ENCODE peak calls at places on chromosomes 5 and 9, in nine cellular contexts. D is heart right ventricle, E is choroid plexus epithelial cell, N is uterus, S is A549, P is spleen, B is astrocyte, G is gastrocnemius medialis, A is right atrium auricular region. O is an unnamed sample.
A peak's percentile ranks its signal among the peaks of the same experiment; 100 is the strongest.

GRCh38 chr5:161535762-161536161 is 10.8 kb downstream of the GABRB2 start:
- DNase-seq in D (no peak), E (no peak), N (no peak), S (no peak), P (no peak), B (no peak), G (no peak), A (no peak), O (no peak)

GRCh38 chr5:77420940-77421339 is 71.2 kb downstream of the WDR41 start:
- DNase-seq in D (no peak), E (no peak), N (no peak), S (no peak), P (no peak), B (no peak), G (no peak), A (no peak), O (no peak)

GRCh38 chr5:37015795-37016666 is 139.5 kb downstream of the NIPBL start:
- DNase-seq in D (no peak), E (peak; percentile 25), N (no peak), S (no peak), P (no peak), B (peak; percentile 33), G (no peak), A (no peak), O (no peak)

GRCh38 chr5:16759147-16759800 is 142.5 kb upstream of the RETREG1 start:
- DNase-seq in D (no peak), E (no peak), N (no peak), S (no peak), P (no peak), B (no peak), G (no peak), A (no peak), O (no peak)

GRCh38 chr9:106816524-106816923 is 46.4 kb upstream of the ZNF462 start:
- DNase-seq in D (no peak), E (no peak), N (no peak), S (no peak), P (no peak), B (no peak), G (no peak), A (no peak), O (no peak)

GRCh38 chr5:117856706-117857105 is 1131.6 kb downstream of the DTWD2 start:
- DNase-seq in D (no peak), E (no peak), N (no peak), S (no peak), P (no peak), B (no peak), G (no peak), A (no peak), O (no peak)

GRCh38 chr9:130495067-130495466 is 50.3 kb downstream of the ASS1 start:
- DNase-seq in D (no peak), E (no peak), N (no peak), S (no peak), P (no peak), B (no peak), G (no peak), A (no peak), O (no peak)

GRCh38 chr5:174970502-174970901 is 246.1 kb downstream of the MSX2 start:
- DNase-seq in D (no peak), E (no peak), N (no peak), S (no peak), P (no peak), B (no peak), G (no peak), A (no peak), O (no peak)

GRCh38 chr5:16160706-16161105 is 18.9 kb downstream of the MARCHF11 start:
- DNase-seq in D (peak; percentile 9), E (peak; percentile 85), N (no peak), S (peak; percentile 20), P (no peak), B (peak; percentile 39), G (no peak), A (no peak), O (no peak)

GRCh38 chr5:8842906-8843590 is 702.8 kb downstream of the SEMA5A start:
- DNase-seq in D (no peak), E (peak; percentile 76), N (no peak), S (no peak), P (no peak), B (no peak), G (no peak), A (no peak), O (no peak)

GRCh38 chr5:103041071-103041676 is 78.8 kb downstream of the GIN1 start:
- DNase-seq in D (no peak), E (peak; percentile 81), N (no peak), S (peak; percentile 5), P (no peak), B (peak; percentile 27), G (no peak), A (no peak), O (no peak)

GRCh38 chr9:105439428-105439827 is 8.4 kb upstream of the FSD1L start:
- DNase-seq in D (peak; percentile 38), E (peak; percentile 76), N (no peak), S (no peak), P (no peak), B (peak; percentile 81), G (peak; percentile 68), A (no peak), O (no peak)

GRCh38 chr5:40689442-40689841 is 9.7 kb downstream of the PTGER4 start:
- DNase-seq in D (peak; percentile 35), E (peak; percentile 96), N (no peak), S (peak; percentile 79), P (no peak), B (peak; percentile 94), G (no peak), A (no peak), O (no peak)

GRCh38 chr9:121156263-121156731 is 45.4 kb downstream of the RAB14 start:
- DNase-seq in D (no peak), E (peak; percentile 83), N (no peak), S (no peak), P (no peak), B (peak; percentile 88), G (no peak), A (no peak), O (peak; percentile 29)

GRCh38 chr9:110638381-110638954 is 30.1 kb upstream of the MUSK start:
- DNase-seq in D (no peak), E (peak; percentile 75), N (no peak), S (no peak), P (no peak), B (no peak), G (no peak), A (no peak), O (no peak)

GRCh38 chr9:132506907-132507669 is 75.3 kb upstream of the BARHL1 start:
- DNase-seq in D (no peak), E (no peak), N (no peak), S (no peak), P (peak; percentile 46), B (no peak), G (no peak), A (no peak), O (no peak)

GRCh38 chr5:110034076-110034475 is 344.3 kb downstream of the MAN2A1 start:
- DNase-seq in D (no peak), E (no peak), N (no peak), S (no peak), P (no peak), B (no peak), G (no peak), A (no peak), O (no peak)

GRCh38 chr5:181217111-181217804 is 5.8 kb upstream of the TRIM41 start:
- DNase-seq in D (peak; percentile 44), E (peak; percentile 60), N (peak; percentile 50), S (peak; percentile 65), P (peak; percentile 89), B (peak; percentile 47), G (peak; percentile 48), A (no peak), O (peak; percentile 93)

GRCh38 chr5:69156456-69156855 is 10.5 kb upstream of the CCNB1 start:
- DNase-seq in D (no peak), E (no peak), N (no peak), S (no peak), P (no peak), B (no peak), G (no peak), A (no peak), O (no peak)

DNA sequence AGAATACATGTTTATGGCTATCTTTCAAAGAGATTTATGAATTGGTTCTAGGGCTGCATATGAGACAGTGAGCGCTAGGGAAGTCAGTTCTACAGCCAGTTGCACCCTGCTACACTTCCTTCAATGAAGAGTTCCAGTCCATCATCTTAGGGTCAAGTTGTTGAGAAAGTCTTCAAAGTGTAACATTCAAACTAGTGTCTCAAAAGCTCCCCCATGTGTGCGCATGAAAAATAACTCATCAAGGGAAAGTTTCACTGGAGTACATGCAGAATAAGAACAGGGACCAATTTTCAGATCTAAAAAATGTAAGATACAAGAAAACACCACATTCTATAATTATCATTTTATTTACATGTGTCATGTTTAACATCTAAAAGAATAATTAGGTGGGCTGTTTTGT is 317.2 kb downstream of the DEPDC1B start:
- DNase-seq in D (no peak), E (peak; percentile 76), N (no peak), S (peak; percentile 24), P (no peak), B (peak; percentile 9), G (no peak), A (no peak), O (no peak)
- TF ChIP-seq CTCF in D (peak; percentile 31), E (peak; percentile 62), N (peak; percentile 31), S (peak; percentile 69), P (no peak), B (peak; percentile 34), G (no peak), A (no peak), O (no peak)

GRCh38 chr5:172064358-172064757 is 57.9 kb upstream of the FBXW11 start:
- DNase-seq in D (no peak), E (no peak), N (no peak), S (no peak), P (no peak), B (no peak), G (no peak), A (no peak), O (peak; percentile 49)
- H3K4me3 ChIP-seq in D (no peak overlapping the region), E (no peak overlapping the region), N (no peak overlapping the region), S (no peak overlapping the region), P (no peak overlapping the region), B (no peak overlapping the region), G (no peak overlapping the region), A (no peak overlapping the region), O (no peak overlapping the region)

DNA sequence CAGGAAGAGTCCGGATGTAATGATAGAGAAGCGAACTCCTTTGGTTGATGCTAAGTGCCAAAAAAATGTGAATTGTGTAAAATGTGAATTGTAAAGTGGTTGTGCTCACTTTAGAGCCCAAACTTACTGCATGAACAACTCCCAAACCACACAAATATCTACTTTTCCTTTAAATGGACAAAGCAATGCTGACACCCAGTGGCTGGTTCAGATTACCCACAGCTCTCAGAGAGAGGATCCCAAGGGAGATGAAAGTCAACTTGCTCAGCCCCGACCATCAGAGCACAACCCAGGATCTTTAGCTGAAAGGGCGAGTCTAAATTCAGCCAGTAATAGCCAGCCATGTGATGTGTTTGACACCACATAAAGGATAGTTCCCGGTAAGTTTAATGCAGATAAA is 133.7 kb downstream of the NMUR2 start:
- DNase-seq in D (peak; percentile 46), E (peak; percentile 16), N (no peak), S (peak; percentile 1), P (no peak), B (no peak), G (no peak), A (no peak), O (no peak)
- TF ChIP-seq CTCF in D (peak; percentile 57), E (peak; percentile 20), N (no peak), S (no peak), P (no peak), B (no peak), G (peak; percentile 24), A (no peak), O (no peak)

DNA sequence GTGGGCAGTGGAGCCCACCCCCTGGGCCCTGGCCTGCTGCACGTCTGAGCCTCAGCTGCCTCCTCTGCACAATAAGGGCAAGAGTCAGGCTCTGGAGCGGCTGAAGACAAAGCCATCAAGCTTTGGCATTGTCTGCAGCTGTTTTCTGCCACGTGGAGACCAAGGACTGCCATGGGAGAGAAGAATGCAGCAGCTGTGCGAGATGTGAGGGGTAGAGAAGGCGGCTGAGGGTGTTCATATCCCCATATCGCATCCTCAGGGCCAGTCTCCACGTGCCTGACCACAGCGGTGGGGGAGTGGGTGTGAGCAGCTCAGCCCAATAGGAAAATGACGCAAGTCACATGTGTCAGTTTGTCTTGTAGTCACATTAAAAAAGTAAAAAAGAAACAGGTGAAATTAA is 6.8 kb downstream of the C1QTNF2 start:
- DNase-seq in D (no peak), E (no peak), N (no peak), S (no peak), P (no peak), B (no peak), G (no peak), A (no peak), O (no peak)
- H3K4me3 ChIP-seq in D (no peak overlapping the region), E (no peak overlapping the region), N (no peak overlapping the region), S (no peak overlapping the region), P (no peak overlapping the region), B (no peak overlapping the region), G (no peak overlapping the region), A (no peak overlapping the region), O (no peak overlapping the region)

O was measured in lower leg skin.